ENCODE peak calls at places on chromosomes 4 and X, in five cellular contexts. One of them, this sample, is unnamed.

GRCh38 chr4:155566241-155566823 is 100.3 kb upstream of the GUCY1A1 start:
- DNase-seq in GM23338: no peak
- DNase-seq in cardiac muscle cell: no peak
- DNase-seq in lower lobe of right lung: no peak
- DNase-seq in amniotic stem cell: no peak
- DNase-seq in this sample: no peak

GRCh38 chr4:24970635-24971034 is 57.8 kb upstream of the CCDC149 start:
- DNase-seq in GM23338: no peak
- DNase-seq in lower lobe of right lung: no peak
- DNase-seq in amniotic stem cell: no peak
- DNase-seq in cardiac muscle cell: no peak
- DNase-seq in this sample: no peak

GRCh38 chrX:49243166-49243565 is 7.9 kb downstream of the CCDC22 start:
- DNase-seq in GM23338: no peak
- DNase-seq in cardiac muscle cell: no peak
- DNase-seq in amniotic stem cell: no peak
- DNase-seq in lower lobe of right lung: no peak
- DNase-seq in this sample: no peak

GRCh38 chr4:103904126-103904525 is 184.3 kb upstream of the TACR3 start:
- DNase-seq in cardiac muscle cell: no peak
- DNase-seq in lower lobe of right lung: no peak
- DNase-seq in amniotic stem cell: no peak
- DNase-seq in GM23338: no peak
- DNase-seq in this sample: no peak

GRCh38 chr4:8508731-8509130 is 68.2 kb downstream of the TRMT44 start:
- DNase-seq in GM23338: no peak
- DNase-seq in amniotic stem cell: no peak
- DNase-seq in lower lobe of right lung: no peak
- DNase-seq in cardiac muscle cell: no peak
- DNase-seq in this sample: no peak

GRCh38 chr4:104677122-104677521 is 182.4 kb upstream of the CXXC4 start:
- DNase-seq in lower lobe of right lung: no peak
- DNase-seq in cardiac muscle cell: peak; percentile 52
- DNase-seq in GM23338: peak; percentile 1
- DNase-seq in amniotic stem cell: no peak
- DNase-seq in this sample: no peak

GRCh38 chr4:169098054-169098896 is 88.2 kb upstream of the CBR4 start:
- DNase-seq in lower lobe of right lung: no peak
- DNase-seq in cardiac muscle cell: no peak
- DNase-seq in amniotic stem cell: no peak
- DNase-seq in GM23338: no peak
- DNase-seq in this sample: no peak

GRCh38 chrX:5775985-5776384 is 452.7 kb downstream of the NLGN4X start:
- DNase-seq in lower lobe of right lung: no peak
- DNase-seq in GM23338: no peak
- DNase-seq in amniotic stem cell: no peak
- DNase-seq in cardiac muscle cell: no peak
- DNase-seq in this sample: no peak

GRCh38 chrX:39220952-39221351 is 419.7 kb downstream of the MID1IP1 start:
- DNase-seq in amniotic stem cell: no peak
- DNase-seq in lower lobe of right lung: no peak
- DNase-seq in cardiac muscle cell: no peak
- DNase-seq in GM23338: no peak
- DNase-seq in this sample: no peak

GRCh38 chr4:151530783-151531182 is 121.8 kb downstream of the FHIP1A start:
- DNase-seq in lower lobe of right lung: no peak
- DNase-seq in amniotic stem cell: no peak
- DNase-seq in GM23338: no peak
- DNase-seq in cardiac muscle cell: peak; percentile 12
- DNase-seq in this sample: no peak

GRCh38 chr4:19492611-19493010 is 759.1 kb upstream of the SLIT2 start:
- DNase-seq in cardiac muscle cell: no peak
- DNase-seq in lower lobe of right lung: no peak
- DNase-seq in amniotic stem cell: no peak
- DNase-seq in GM23338: no peak
- DNase-seq in this sample: no peak

GRCh38 chr4:86855572-86855971 is 6.4 kb upstream of the SLC10A6 start:
- DNase-seq in cardiac muscle cell: no peak
- DNase-seq in amniotic stem cell: no peak
- DNase-seq in lower lobe of right lung: no peak
- DNase-seq in GM23338: no peak
- DNase-seq in this sample: no peak

This sample was measured in H1.